ENCODE peak calls at places on chromosomes 12 and 14, in ten cellular contexts. Y, G, J, L, M, A, Z, R, S and V are unnamed samples.

GRCh38 chr14:55277972-55278740 is 6.9 kb downstream of the FBXO34 start:
- DNase-seq in Y (no peak), G (no peak), J (no peak), L (no peak), M (no peak), A (peak; percentile 61), Z (no peak), R (no peak), S (no peak), V (peak; percentile 6)

GRCh38 chr14:64550539-64551333 is 975 bp downstream of the PPP1R36 start:
- DNase-seq in Y (no peak), G (no peak), J (no peak), L (no peak), M (no peak), A (no peak), Z (no peak), R (no peak), S (no peak), V (no peak)

GRCh38 chr14:74019743-74020142 is 594 bp downstream of the BBOF1 start:
- DNase-seq in Y (no peak), G (no peak), J (no peak), L (peak; percentile 72), M (peak; percentile 25), A (no peak), Z (no peak), R (no peak), S (peak; percentile 78), V (peak; percentile 74)

GRCh38 chr12:3204143-3204542 is 127.0 kb downstream of the TSPAN9 start:
- DNase-seq in Y (no peak), G (no peak), J (no peak), L (no peak), M (no peak), A (no peak), Z (no peak), R (peak; percentile 75), S (no peak), V (no peak)

GRCh38 chr12:13250416-13250815 is 53.9 kb downstream of the EMP1 start:
- DNase-seq in Y (no peak), G (no peak), J (no peak), L (no peak), M (no peak), A (no peak), Z (no peak), R (no peak), S (no peak), V (no peak)

GRCh38 chr12:109291531-109292341 is 17.3 kb downstream of the FOXN4 start:
- DNase-seq in Y (peak; percentile 74), G (no peak), J (no peak), L (peak; percentile 31), M (peak; percentile 70), A (no peak), Z (no peak), R (peak; percentile 97), S (peak; percentile 17), V (peak; percentile 8)

GRCh38 chr12:50604640-50604920 is 99.8 kb downstream of the DIP2B start:
- DNase-seq in Y (no peak), G (no peak), J (no peak), L (no peak), M (no peak), A (no peak), Z (no peak), R (no peak), S (no peak), V (no peak)

GRCh38 chr14:34275038-34275437 is 187.0 kb downstream of the SPTSSA start:
- DNase-seq in Y (no peak), G (no peak), J (no peak), L (peak; percentile 24), M (no peak), A (no peak), Z (no peak), R (no peak), S (peak; percentile 25), V (no peak)

GRCh38 chr12:3005736-3006135 is 46.5 kb downstream of the TEAD4 start:
- DNase-seq in Y (no peak), G (no peak), J (no peak), L (peak; percentile 15), M (no peak), A (no peak), Z (no peak), R (no peak), S (no peak), V (no peak)

GRCh38 chr12:68591716-68592437 is 18.8 kb upstream of the RAP1B start:
- DNase-seq in Y (no peak), G (no peak), J (no peak), L (no peak), M (no peak), A (peak; percentile 85), Z (no peak), R (no peak), S (no peak), V (no peak)

GRCh38 chr12:4145990-4146859 is 127.3 kb upstream of the CCND2 start:
- DNase-seq in Y (no peak), G (no peak), J (no peak), L (no peak), M (no peak), A (no peak), Z (no peak), R (no peak), S (no peak), V (no peak)

GRCh38 chr12:88310069-88310468 is 168.0 kb downstream of the TMTC3 start:
- DNase-seq in Y (no peak), G (no peak), J (no peak), L (peak; percentile 84), M (no peak), A (no peak), Z (no peak), R (no peak), S (peak; percentile 87), V (peak; percentile 81)

GRCh38 chr12:12891646-12892355 is 439 bp downstream of the GPRC5A start:
- DNase-seq in Y (no peak), G (no peak), J (no peak), L (no peak), M (no peak), A (no peak), Z (no peak), R (no peak), S (no peak), V (no peak)

GRCh38 chr12:28021704-28022103 is 49.2 kb upstream of the PTHLH start:
- DNase-seq in Y (no peak), G (no peak), J (no peak), L (no peak), M (no peak), A (no peak), Z (no peak), R (no peak), S (no peak), V (no peak)
- H3K4me1 ChIP-seq in Y (no peaks in the 10 kb centered on the region), G (no peaks in the 10 kb centered on the region), J (no peaks in the 10 kb centered on the region), L (peaks cover 7% of the 10 kb centered on the region), M (no peaks in the 10 kb centered on the region), A (no peaks in the 10 kb centered on the region), Z (no peaks in the 10 kb centered on the region), R (peaks cover 2% of the 10 kb centered on the region), S (peaks cover 6% of the 10 kb centered on the region), V (peaks cover 13% of the 10 kb centered on the region)

GRCh38 chr14:90647469-90647868 is 168.8 kb downstream of the TTC7B start:
- DNase-seq in Y (no peak), G (no peak), J (no peak), L (no peak), M (no peak), A (no peak), Z (no peak), R (no peak), S (no peak), V (no peak)
- H3K4me1 ChIP-seq in Y (peaks cover 28% of the 10 kb centered on the region), G (peaks cover 32% of the 10 kb centered on the region), J (peaks cover 26% of the 10 kb centered on the region), L (peaks cover 17% of the 10 kb centered on the region), M (peaks cover 6% of the 10 kb centered on the region), A (no peaks in the 10 kb centered on the region), Z (peaks cover 14% of the 10 kb centered on the region), R (peaks cover 15% of the 10 kb centered on the region), S (no peaks in the 10 kb centered on the region), V (peaks cover 14% of the 10 kb centered on the region)

DNA sequence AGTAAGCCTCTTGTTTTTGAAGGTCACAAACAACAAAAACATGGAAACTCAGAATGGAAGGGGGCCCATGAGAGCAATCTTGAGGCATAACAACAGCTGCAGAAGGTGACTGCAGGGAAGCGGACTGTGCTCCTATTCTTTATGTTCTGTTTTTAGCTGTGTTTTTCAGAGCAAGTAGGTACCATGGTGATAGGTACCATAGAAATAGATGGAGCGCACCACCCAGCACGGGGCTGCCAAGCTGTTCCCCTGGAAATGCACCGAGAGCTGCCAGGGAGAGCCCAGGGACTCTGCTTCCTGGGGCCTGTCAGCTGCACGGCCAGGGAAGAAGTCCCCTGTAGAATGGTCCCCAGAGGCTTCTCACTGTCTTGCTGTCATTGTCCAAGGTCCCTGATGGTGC is 32.8 kb downstream of the DGLUCY start:
- DNase-seq in Y (peak; percentile 40), G (no peak), J (no peak), L (no peak), M (no peak), A (no peak), Z (no peak), R (no peak), S (no peak), V (no peak)
- H3K4me1 ChIP-seq in Y (peaks cover 80% of the 10 kb centered on the region), G (peaks cover 3% of the 10 kb centered on the region), J (peaks cover 19% of the 10 kb centered on the region), L (peaks cover 11% of the 10 kb centered on the region), M (peaks cover 5% of the 10 kb centered on the region), A (peaks cover 11% of the 10 kb centered on the region), Z (peaks cover 23% of the 10 kb centered on the region), R (no peaks in the 10 kb centered on the region), S (peaks cover 5% of the 10 kb centered on the region), V (peaks cover 16% of the 10 kb centered on the region)

GRCh38 chr14:100681111-100681510 is 45.6 kb upstream of the DLK1 start:
- DNase-seq in Y (no peak), G (no peak), J (no peak), L (no peak), M (no peak), A (no peak), Z (no peak), R (no peak), S (no peak), V (no peak)

GRCh38 chr14:100680439-100681051 is 46.1 kb upstream of the DLK1 start:
- DNase-seq in Y (no peak), G (no peak), J (no peak), L (no peak), M (peak; percentile 60), A (no peak), Z (no peak), R (no peak), S (no peak), V (peak; percentile 35)

GRCh38 chr14:100677925-100678765 is 48.5 kb upstream of the DLK1 start:
- DNase-seq in Y (peak; percentile 85), G (no peak), J (no peak), L (peak; percentile 94), M (peak; percentile 88), A (no peak), Z (peak; percentile 37), R (no peak), S (peak; percentile 86), V (peak; percentile 83)

GRCh38 chr14:100679170-100679569 is 47.5 kb upstream of the DLK1 start:
- DNase-seq in Y (no peak), G (no peak), J (no peak), L (no peak), M (no peak), A (no peak), Z (no peak), R (no peak), S (no peak), V (no peak)

DNA sequence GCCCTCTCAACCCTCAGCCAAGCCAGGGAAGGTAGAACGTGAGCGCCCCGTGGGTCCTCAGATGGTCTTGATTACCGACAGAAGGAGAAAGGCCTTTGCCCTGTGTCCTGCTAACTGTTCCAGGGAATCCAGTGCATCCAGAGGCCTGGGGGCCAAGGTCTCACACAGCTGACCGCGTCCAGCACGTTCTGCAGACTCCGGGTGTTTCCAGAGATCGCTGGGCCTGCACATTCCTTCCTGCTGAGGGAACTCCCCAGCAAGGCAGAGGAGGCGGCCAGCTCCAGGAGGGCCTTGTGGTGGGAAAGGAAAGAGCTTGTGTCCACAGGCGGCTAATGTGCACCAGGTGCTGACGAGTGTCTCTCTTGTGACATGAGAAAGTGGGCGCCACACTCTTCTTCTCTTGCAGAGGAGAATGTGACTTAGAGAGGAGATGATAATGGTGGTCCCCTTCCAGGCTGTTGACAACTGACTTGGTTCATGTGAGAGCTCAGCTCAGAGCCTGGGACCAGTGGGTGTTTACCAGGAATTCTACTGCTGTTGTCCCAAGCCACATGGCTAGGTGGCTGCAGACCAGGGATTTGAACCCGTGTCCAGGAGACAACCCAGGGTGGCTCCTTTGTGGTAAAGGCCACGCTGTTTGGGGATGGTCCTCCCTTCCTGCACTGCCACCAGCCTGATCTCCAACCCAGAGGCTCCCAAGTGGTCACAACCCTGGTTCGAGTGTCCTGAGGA is 46.8 kb upstream of the DLK1 start:
- DNase-seq in Y (peak; percentile 72), G (no peak), J (peak; percentile 60), L (peak; percentile 90), M (peak; percentile 90), A (no peak), Z (peak; percentile 33), R (no peak), S (peak; percentile 83), V (peak; percentile 97)
- H3K4me1 ChIP-seq in Y (peaks cover 51% of the 10 kb centered on the region), G (no peaks in the 10 kb centered on the region), J (peaks cover 51% of the 10 kb centered on the region), L (peaks cover 47% of the 10 kb centered on the region), M (peaks cover 55% of the 10 kb centered on the region), A (no peaks in the 10 kb centered on the region), Z (peaks cover 54% of the 10 kb centered on the region), R (no peaks in the 10 kb centered on the region), S (peaks cover 11% of the 10 kb centered on the region), V (peaks cover 51% of the 10 kb centered on the region)